ENCODE peak calls at places on chromosomes 3 and 15, in eight cellular contexts. X is breast epithelium; F is astrocyte; D is AG08395; R is hepatic stellate cell; I is activated CD4-positive, alpha-beta T cell treated with anti-CD3 and anti-CD28 coated beads for 48 hours; Q is HFFc6; C is fibroblast of lung. Z is an unnamed sample.

GRCh38 chr15:65666257-65666656 is 44.5 kb downstream of the SLC24A1 start:
- DNase-seq in X (no peak), F (peak), D (no peak), R (no peak), I (no peak), Q (peak), C (peak), Z (no peak)

GRCh38 chr15:28098766-28099554 is at the start of gene OCA2:
- DNase-seq in X (peak), F (peak), D (peak), R (peak), I (peak), Q (no peak), C (peak), Z (peak)

GRCh38 chr3:100956276-100956675 is 36.9 kb downstream of the ABI3BP start:
- DNase-seq in X (no peak), F (no peak), D (no peak), R (no peak), I (no peak), Q (no peak), C (no peak), Z (no peak)

GRCh38 chr3:71121429-71122167 is 461.9 kb downstream of the FOXP1 start:
- DNase-seq in X (no peak), F (no peak), D (no peak), R (no peak), I (no peak), Q (no peak), C (peak), Z (no peak)

GRCh38 chr3:44920081-44920480 is 45.7 kb downstream of the TGM4 start:
- DNase-seq in X (no peak), F (no peak), D (no peak), R (no peak), I (no peak), Q (no peak), C (no peak), Z (no peak)

GRCh38 chr3:77947671-77948070 is 907.8 kb downstream of the ROBO2 start:
- DNase-seq in X (no peak), F (no peak), D (no peak), R (no peak), I (no peak), Q (no peak), C (no peak), Z (no peak)

GRCh38 chr3:140236836-140237476 is 302.0 kb downstream of the CLSTN2 start:
- DNase-seq in X (no peak), F (no peak), D (no peak), R (no peak), I (no peak), Q (no peak), C (no peak), Z (no peak)

GRCh38 chr3:98589331-98589870 is 4.0 kb downstream of the CPOX start:
- DNase-seq in X (no peak), F (no peak), D (no peak), R (no peak), I (no peak), Q (no peak), C (no peak), Z (no peak)

GRCh38 chr3:58137306-58137705 is 73.5 kb downstream of the DNASE1L3 start:
- DNase-seq in X (no peak), F (no peak), D (no peak), R (no peak), I (no peak), Q (no peak), C (no peak), Z (no peak)

GRCh38 chr15:42267286-42267685 is 5.7 kb upstream of the GANC start:
- DNase-seq in X (no peak), F (no peak), D (no peak), R (no peak), I (no peak), Q (no peak), C (no peak), Z (no peak)

GRCh38 chr15:40084657-40085056 is 24.0 kb downstream of the BMF start:
- DNase-seq in X (no peak), F (no peak), D (no peak), R (no peak), I (no peak), Q (no peak), C (no peak), Z (no peak)

GRCh38 chr15:75904241-75904631 is 558 bp downstream of the FBXO22 start:
- DNase-seq in X (peak), F (peak), D (peak), R (peak), I (peak), Q (peak), C (peak), Z (peak)

GRCh38 chr15:34582461-34583357 is 742 bp downstream of the GOLGA8B start:
- DNase-seq in X (no peak), F (peak), D (peak), R (peak), I (peak), Q (no peak), C (peak), Z (peak)

GRCh38 chr3:149494759-149495580 is 20.5 kb downstream of the TM4SF4 start:
- DNase-seq in X (no peak), F (peak), D (peak), R (peak), I (no peak), Q (peak), C (peak), Z (peak)

GRCh38 chr3:46012246-46012645 is 15.0 kb downstream of the XCR1 start:
- DNase-seq in X (no peak), F (no peak), D (no peak), R (no peak), I (no peak), Q (no peak), C (no peak), Z (no peak)

GRCh38 chr3:23740517-23741402 is 65.0 kb upstream of the UBE2E1 start:
- DNase-seq in X (no peak), F (peak), D (peak), R (no peak), I (peak), Q (no peak), C (peak), Z (peak)

GRCh38 chr15:40303576-40303975 is 4.2 kb downstream of the PLCB2 start:
- DNase-seq in X (no peak), F (no peak), D (no peak), R (no peak), I (no peak), Q (no peak), C (no peak), Z (no peak)

GRCh38 chr3:43638594-43639447 is 17.0 kb upstream of the ANO10 start:
- DNase-seq in X (no peak), F (peak), D (no peak), R (no peak), I (peak), Q (peak), C (peak), Z (peak)

GRCh38 chr3:129934234-129935123 is 40.0 kb upstream of the TRH start:
- DNase-seq in X (no peak), F (no peak), D (peak), R (peak), I (peak), Q (no peak), C (no peak), Z (peak)

GRCh38 chr3:133868166-133868565 is 27.5 kb downstream of the RAB6B start:
- DNase-seq in X (no peak), F (no peak), D (no peak), R (no peak), I (no peak), Q (no peak), C (no peak), Z (no peak)

GRCh38 chr3:165211749-165212148 is 15.6 kb upstream of the SLITRK3 start:
- DNase-seq in X (no peak), F (no peak), D (no peak), R (no peak), I (no peak), Q (no peak), C (no peak), Z (no peak)

GRCh38 chr3:99119312-99119810 is 217.9 kb upstream of the DCBLD2 start:
- DNase-seq in X (no peak), F (peak), D (peak), R (no peak), I (no peak), Q (peak), C (peak), Z (no peak)

Z was measured in AG20443.